ENCODE peak calls at places on chromosomes 1 and 21, in seven cellular contexts. P, T, G, D, N, V and K are unnamed samples.

GRCh38 chr1:54302951-54303843 is 103.0 kb downstream of the SSBP3 start:
- DNase-seq in D (no peak), V (no peak), N (no peak), G (no peak), P (no peak), T (peak; percentile 60), K (no peak)

GRCh38 chr1:32266926-32267645 is 16.0 kb downstream of the LCK start:
- DNase-seq in V (peak; percentile 39), T (no peak), N (no peak), P (no peak), G (no peak), D (no peak), K (peak; percentile 8)

GRCh38 chr21:42285569-42286245 is 29.5 kb downstream of the TFF3 start:
- DNase-seq in V (no peak), P (no peak), G (no peak), N (peak; percentile 36), D (no peak), T (no peak), K (no peak)

GRCh38 chr1:157969693-157970485 is 23.6 kb upstream of the KIRREL1 start:
- DNase-seq in V (peak; percentile 13), G (no peak), D (peak; percentile 46), T (peak; percentile 44), N (no peak), P (peak; percentile 41), K (peak; percentile 78)

GRCh38 chr1:107683198-107683657 is 281.8 kb downstream of the VAV3 start:
- DNase-seq in P (no peak), T (no peak), V (peak; percentile 92), D (no peak), G (no peak), N (no peak), K (no peak)

GRCh38 chr21:26844258-26845065 is 747 bp downstream of the ADAMTS1 start:
- DNase-seq in D (no peak), V (no peak), N (no peak), G (no peak), P (no peak), T (peak; percentile 73), K (no peak)

GRCh38 chr1:77238463-77238862 is 19.2 kb upstream of the PIGK start:
- DNase-seq in N (no peak), P (no peak), D (no peak), V (no peak), T (no peak), G (no peak), K (no peak)

GRCh38 chr1:147177611-147178370 is 5.5 kb upstream of the PRKAB2 start:
- DNase-seq in V (no peak), D (no peak), T (no peak), N (no peak), P (no peak), G (no peak), K (no peak)

GRCh38 chr1:170041423-170042207 is 32.9 kb downstream of the KIFAP3 start:
- DNase-seq in P (no peak), G (no peak), V (no peak), D (no peak), T (no peak), N (no peak), K (no peak)

GRCh38 chr21:37075214-37075770 is 2.2 kb downstream of the TTC3 start:
- DNase-seq in V (no peak), T (no peak), N (no peak), G (no peak), D (no peak), P (no peak), K (no peak)

GRCh38 chr1:28313710-28314510 is 14.9 kb upstream of the MED18 start:
- DNase-seq in D (peak; percentile 42), T (no peak), P (peak; percentile 38), G (no peak), V (peak; percentile 85), N (no peak), K (peak; percentile 23)

GRCh38 chr21:42389449-42389835 is 6.4 kb downstream of the TMPRSS3 start:
- DNase-seq in D (no peak), N (no peak), P (no peak), T (no peak), V (peak; percentile 87), G (no peak), K (peak; percentile 40)

GRCh38 chr1:210464519-210465039 is 135.9 kb downstream of the HHAT start:
- DNase-seq in G (no peak), N (no peak), T (peak; percentile 8), D (no peak), V (no peak), P (no peak), K (peak; percentile 72)

GRCh38 chr21:36820176-36821031 is 121.5 kb downstream of the SIM2 start:
- DNase-seq in P (no peak), V (no peak), D (no peak), T (no peak), G (peak; percentile 21), N (no peak), K (no peak)

GRCh38 chr1:62962794-62963776 is 179.2 kb downstream of the ATG4C start:
- DNase-seq in P (peak; percentile 24), N (no peak), D (peak; percentile 32), V (peak; percentile 30), T (peak; percentile 66), G (peak; percentile 81), K (peak; percentile 5)

GRCh38 chr1:30362603-30362990 is 360.8 kb downstream of the MATN1 start:
- DNase-seq in N (no peak), T (no peak), D (no peak), V (no peak), G (no peak), P (no peak), K (no peak)

GRCh38 chr1:33056426-33056825 is 19.7 kb upstream of the AK2 start:
- DNase-seq in P (no peak), V (no peak), G (no peak), N (no peak), T (no peak), D (no peak), K (no peak)

GRCh38 chr1:205020466-205020865 is 22.5 kb upstream of the CNTN2 start:
- DNase-seq in P (no peak), G (no peak), T (no peak), V (no peak), D (no peak), N (no peak), K (no peak)

GRCh38 chr1:246753670-246754535 is 29.7 kb downstream of the SCCPDH start:
- DNase-seq in T (peak; percentile 75), N (peak; percentile 8), D (peak; percentile 70), P (peak; percentile 52), G (peak; percentile 72), V (peak; percentile 50), K (peak; percentile 65)

GRCh38 chr1:155975375-155976061 is 2.8 kb downstream of the ARHGEF2 start:
- DNase-seq in D (no peak), T (no peak), P (no peak), N (no peak), V (no peak), G (no peak), K (no peak)
- TF ChIP-seq JUND in D (no peak), T (no peak), P (no peak), N (no peak), V (no peak), G (no peak), K (no peak)

GRCh38 chr1:9909222-9910046 is 635 bp downstream of the CTNNBIP1 start:
- DNase-seq in P (no peak), N (no peak), V (no peak), D (peak; percentile 40), G (no peak), T (no peak), K (peak; percentile 10)
- TF ChIP-seq JUND in P (no peak), N (no peak), V (no peak), D (no peak), G (no peak), T (no peak), K (no peak)

GRCh38 chr1:34529935-34530859 is 224.7 kb upstream of the GJB5 start:
- DNase-seq in T (no peak), N (peak; percentile 73), G (no peak), V (no peak), D (no peak), P (no peak), K (no peak)
- TF ChIP-seq JUND in T (no peak), N (peak; percentile 22), G (no peak), V (no peak), D (no peak), P (no peak), K (no peak)

GRCh38 chr1:174367892-174368291 is 79.9 kb upstream of the GPR52 start:
- DNase-seq in T (no peak), V (no peak), P (no peak), G (no peak), N (no peak), D (no peak), K (no peak)
- TF ChIP-seq JUND in T (no peak), V (no peak), P (no peak), G (no peak), N (no peak), D (no peak), K (no peak)

DNA sequence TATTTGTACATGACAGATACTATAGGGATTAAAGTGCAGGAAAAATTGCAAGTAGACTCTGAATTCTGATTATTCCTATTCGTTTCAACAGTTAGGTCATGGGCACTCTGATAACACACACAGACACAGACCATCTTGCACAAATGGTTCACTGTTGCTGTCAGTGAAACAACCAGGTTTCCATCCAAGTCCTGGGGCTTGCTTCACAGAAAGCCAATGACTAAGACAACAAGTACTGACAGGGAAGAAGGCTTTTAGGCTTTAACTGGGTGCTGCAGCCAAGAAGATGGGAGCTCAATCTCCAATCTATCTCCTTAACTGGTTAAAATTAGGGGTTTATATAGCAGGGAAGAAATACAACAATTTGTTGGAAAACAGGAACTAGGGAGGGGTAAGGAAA is 57.6 kb downstream of the RIMS3 start:
- DNase-seq in P (no peak), G (no peak), T (no peak), D (no peak), N (no peak), V (no peak), K (no peak)
- TF ChIP-seq JUND in P (no peak), G (no peak), T (no peak), D (no peak), N (no peak), V (no peak), K (no peak)